ENCODE peak calls at places on chromosomes 7 and 10, in six cellular contexts. P is IMR-90; H is heart right ventricle; R is SJSA1; X is naive thymus-derived CD4-positive, alpha-beta T cell; Y is pancreas. Q is an unnamed sample.

GRCh38 chr7:151299940-151300665 is 41.5 kb upstream of the NUB1 start:
- DNase-seq in X (no peak), R (no peak), P (no peak), H (no peak), Y (no peak), Q (no peak)

GRCh38 chr7:43586251-43586900 is 3.5 kb downstream of the STK17A start:
- DNase-seq in P (peak; percentile 49), R (no peak), H (no peak), X (peak; percentile 66), Y (no peak), Q (no peak)

GRCh38 chr10:73039635-73040034 is 57.0 kb downstream of the P4HA1 start:
- DNase-seq in H (no peak), P (peak; percentile 84), R (peak; percentile 44), Y (no peak), X (no peak), Q (no peak)

GRCh38 chr10:126350216-126350992 is 37.9 kb downstream of the ADAM12 start:
- DNase-seq in R (peak; percentile 46), X (no peak), H (no peak), P (peak; percentile 90), Y (no peak), Q (no peak)

GRCh38 chr10:107081644-107082043 is 82.9 kb downstream of the SORCS1 start:
- DNase-seq in Y (no peak), X (no peak), R (no peak), P (no peak), H (no peak), Q (no peak)

GRCh38 chr7:71193099-71193810 is 61.3 kb downstream of the GALNT17 start:
- DNase-seq in H (no peak), X (no peak), R (no peak), Y (no peak), P (no peak), Q (no peak)

GRCh38 chr10:103564799-103565365 is 71.4 kb downstream of the NEURL1 start:
- DNase-seq in R (no peak), P (no peak), X (no peak), Y (peak; percentile 82), H (no peak), Q (no peak)

GRCh38 chr7:148286150-148286549 is 304.4 kb upstream of the C7orf33 start:
- DNase-seq in P (no peak), H (no peak), X (no peak), Y (no peak), R (no peak), Q (no peak)

GRCh38 chr10:103958996-103959395 is 7.9 kb upstream of the SLK start:
- DNase-seq in H (no peak), R (no peak), Y (no peak), X (no peak), P (no peak), Q (no peak)

GRCh38 chr7:30908681-30909080 is 3.0 kb upstream of the AQP1 start:
- DNase-seq in R (no peak), X (no peak), Y (no peak), H (no peak), P (no peak), Q (no peak)

GRCh38 chr10:86969421-86970041 is 1.2 kb downstream of the ADIRF start:
- DNase-seq in Y (peak; percentile 50), R (peak; percentile 10), X (no peak), H (no peak), P (peak; percentile 57), Q (peak; percentile 75)
- H3K27ac ChIP-seq in Y (peak overlapping the region; percentile 98), R (peak overlapping the region; percentile 99), X (no peak overlapping the region), H (peak overlapping the region; percentile 95), P (peak overlapping the region; percentile 92), Q (peak overlapping the region; percentile 99)

DNA sequence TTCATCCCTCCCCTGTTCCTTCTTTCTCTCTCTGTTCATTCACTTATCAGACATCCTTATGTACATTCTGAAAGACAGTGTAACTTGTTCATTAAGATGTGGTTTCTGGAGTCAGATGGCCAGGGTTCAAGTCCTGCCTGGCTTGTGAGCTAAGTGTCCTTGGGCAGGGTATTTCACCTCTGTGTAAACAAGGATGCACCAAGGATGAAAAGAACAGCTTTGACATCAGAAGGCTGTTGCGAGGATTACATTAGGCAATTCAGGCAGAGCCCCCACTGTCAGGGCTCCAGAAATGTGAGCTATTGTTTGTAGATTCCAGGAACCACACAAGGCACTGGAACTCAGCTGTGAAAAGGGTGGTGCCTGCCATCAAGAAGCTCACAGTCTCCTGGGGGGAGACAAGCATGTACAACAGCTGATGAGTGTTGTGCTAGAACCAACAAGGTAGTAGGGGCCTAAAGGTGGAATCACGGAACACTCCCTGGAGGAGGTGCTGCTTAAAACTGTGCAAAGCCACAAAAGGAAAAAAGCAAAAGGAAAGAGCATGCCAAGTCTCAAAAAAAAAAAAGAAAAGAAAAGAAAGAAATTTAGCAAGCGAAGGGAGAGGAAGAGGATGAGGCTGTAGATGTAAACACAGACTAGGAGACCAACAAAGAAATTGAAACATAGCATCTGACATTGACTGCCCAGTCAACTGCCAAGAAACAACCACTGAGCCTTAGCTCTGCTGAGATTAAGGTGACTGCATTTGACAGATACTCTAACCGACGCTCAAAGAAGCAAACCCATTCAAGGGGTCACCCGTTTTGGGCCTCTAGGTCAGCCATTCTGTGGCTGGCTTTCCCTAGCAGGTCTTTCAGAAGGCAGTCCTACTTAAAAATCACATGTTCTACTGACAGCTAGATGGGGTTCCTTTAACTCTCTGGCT is 12.5 kb downstream of the PDLIM1 start:
- DNase-seq in Y (no peak), R (peak; percentile 58), P (peak; percentile 73), X (no peak), H (no peak), Q (no peak)
- H3K4me1 ChIP-seq in Y (no peaks in the 10 kb centered on the region), R (peaks cover 58% of the 10 kb centered on the region), P (peaks cover 36% of the 10 kb centered on the region), X (no peaks in the 10 kb centered on the region), H (peaks cover 91% of the 10 kb centered on the region), Q (peaks cover 63% of the 10 kb centered on the region)

GRCh38 chr7:128455556-128456254 is at the start of gene HILPDA:
- DNase-seq in X (peak; percentile 94), H (peak; percentile 92), Y (peak; percentile 98), R (peak; percentile 95), P (peak; percentile 95), Q (peak; percentile 96)

GRCh38 chr7:128462427-128462826 is 6.7 kb downstream of the HILPDA start:
- DNase-seq in X (no peak), P (no peak), H (no peak), Y (no peak), R (no peak), Q (no peak)

GRCh38 chr7:128458956-128459355 is 3.3 kb downstream of the HILPDA start:
- DNase-seq in R (no peak), Y (no peak), X (no peak), H (no peak), P (no peak), Q (no peak)

GRCh38 chr7:128454808-128455555 is 696 bp upstream of the HILPDA start:
- DNase-seq in X (no peak), P (peak; percentile 41), Y (no peak), H (no peak), R (no peak), Q (no peak)

GRCh38 chr7:128459394-128459878 is 3.8 kb downstream of the HILPDA start:
- DNase-seq in H (peak; percentile 67), Y (no peak), P (peak; percentile 75), R (peak; percentile 51), X (peak; percentile 78), Q (no peak)
- H3K4me3 ChIP-seq in H (no peak overlapping the region), Y (no peak overlapping the region), P (no peak overlapping the region), R (no peak overlapping the region), X (no peak overlapping the region), Q (no peak overlapping the region)

GRCh38 chr10:52312999-52313349 is 1.1 kb upstream of the DKK1 start:
- DNase-seq in X (no peak), H (no peak), R (no peak), P (peak; percentile 6), Y (no peak), Q (no peak)
- H3K27ac ChIP-seq in X (no peak overlapping the region), H (no peak overlapping the region), R (no peak overlapping the region), P (no peak overlapping the region), Y (no peak overlapping the region), Q (no peak overlapping the region)

DNA sequence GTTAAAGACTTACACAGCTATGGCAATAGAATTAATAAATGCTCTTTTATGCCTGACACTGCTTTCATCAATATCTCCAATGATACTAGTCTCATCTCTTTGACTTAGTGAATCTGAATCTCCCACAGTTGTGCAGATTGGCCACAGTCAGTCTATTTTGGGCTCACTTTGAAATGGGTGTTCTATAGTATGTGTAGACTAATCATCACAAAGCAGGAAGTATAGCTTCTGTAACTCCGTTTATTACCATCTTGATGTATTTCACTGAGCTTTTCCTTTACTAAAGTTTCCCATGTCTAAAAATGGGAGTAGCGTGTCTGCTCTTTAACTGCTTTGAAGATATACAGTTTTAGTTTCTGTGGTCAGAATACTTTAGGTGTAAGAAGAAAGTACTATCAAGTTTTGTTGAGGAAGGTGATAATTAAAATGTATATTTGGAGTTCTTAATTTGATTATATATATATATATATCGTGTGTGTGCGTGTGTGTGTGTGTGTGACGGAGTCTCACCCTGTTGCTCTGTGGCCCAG is 70.1 kb downstream of the ST7 start:
- DNase-seq in X (no peak), H (no peak), Y (no peak), P (no peak), R (no peak), Q (no peak)
- H3K4me1 ChIP-seq in X (no peaks in the 10 kb centered on the region), H (peaks cover 33% of the 10 kb centered on the region), Y (peaks cover 6% of the 10 kb centered on the region), P (peaks cover 5% of the 10 kb centered on the region), R (peaks cover 8% of the 10 kb centered on the region), Q (peaks cover 15% of the 10 kb centered on the region)

Q was measured in suprapubic skin.